ENCODE peak calls at places on chromosomes 16 and 17, in six cellular contexts. One of them, this sample, is unnamed.
A peak's percentile ranks its signal among the peaks of the same experiment; 100 is the strongest.

GRCh38 chr17:57493171-57493570 is 236.8 kb downstream of the MSI2 start:
- DNase-seq in IMR-90: no peak
- DNase-seq in neuronal stem cell: no peak
- DNase-seq in mesenchymal stem cell: no peak
- DNase-seq in H1: no peak
- DNase-seq in mesendoderm: no peak
- DNase-seq in this sample: no peak

GRCh38 chr17:44581868-44582267 is 24.6 kb downstream of the FZD2 start:
- DNase-seq in neuronal stem cell: no peak
- DNase-seq in mesendoderm: no peak
- DNase-seq in IMR-90: no peak
- DNase-seq in H1: no peak
- DNase-seq in mesenchymal stem cell: no peak
- DNase-seq in this sample: no peak

GRCh38 chr17:3911271-3912053 is 4.8 kb downstream of the P2RX1 start:
- DNase-seq in mesenchymal stem cell: no peak
- DNase-seq in neuronal stem cell: no peak
- DNase-seq in H1: no peak
- DNase-seq in IMR-90: no peak
- DNase-seq in mesendoderm: peak; percentile 33
- DNase-seq in this sample: peak; percentile 59

GRCh38 chr17:38943607-38944006 is 18.2 kb downstream of the LASP1NB start:
- DNase-seq in IMR-90: peak; percentile 37
- DNase-seq in neuronal stem cell: no peak
- DNase-seq in mesenchymal stem cell: no peak
- DNase-seq in mesendoderm: no peak
- DNase-seq in H1: no peak
- DNase-seq in this sample: no peak

GRCh38 chr16:75702247-75702646 is 986 bp upstream of the DUXB start:
- DNase-seq in mesendoderm: peak; percentile 24
- DNase-seq in IMR-90: no peak
- DNase-seq in mesenchymal stem cell: no peak
- DNase-seq in H1: no peak
- DNase-seq in neuronal stem cell: no peak
- DNase-seq in this sample: no peak

GRCh38 chr16:56041556-56042140 is 149.6 kb upstream of the GNAO1 start:
- DNase-seq in mesenchymal stem cell: no peak
- DNase-seq in mesendoderm: peak; percentile 78
- DNase-seq in H1: peak; percentile 67
- DNase-seq in IMR-90: no peak
- DNase-seq in neuronal stem cell: peak; percentile 32
- DNase-seq in this sample: peak; percentile 78

GRCh38 chr16:3510410-3510809 is 9.6 kb downstream of the CLUAP1 start:
- DNase-seq in H1: no peak
- DNase-seq in mesendoderm: no peak
- DNase-seq in mesenchymal stem cell: no peak
- DNase-seq in neuronal stem cell: no peak
- DNase-seq in IMR-90: no peak
- DNase-seq in this sample: peak; percentile 15

GRCh38 chr17:70581459-70581858 is 412.1 kb downstream of the KCNJ2 start:
- DNase-seq in H1: no peak
- DNase-seq in mesendoderm: no peak
- DNase-seq in neuronal stem cell: no peak
- DNase-seq in IMR-90: no peak
- DNase-seq in mesenchymal stem cell: no peak
- DNase-seq in this sample: no peak

GRCh38 chr16:85615852-85616607 is 2.9 kb downstream of the GSE1 start:
- DNase-seq in mesendoderm: peak; percentile 93
- DNase-seq in neuronal stem cell: peak; percentile 79
- DNase-seq in IMR-90: peak; percentile 81
- DNase-seq in mesenchymal stem cell: peak; percentile 95
- DNase-seq in H1: peak; percentile 98
- DNase-seq in this sample: peak; percentile 87

GRCh38 chr17:248337-249235 is 67.1 kb upstream of the DOC2B start:
- DNase-seq in H1: no peak
- DNase-seq in mesenchymal stem cell: no peak
- DNase-seq in mesendoderm: no peak
- DNase-seq in neuronal stem cell: no peak
- DNase-seq in IMR-90: no peak
- DNase-seq in this sample: no peak

GRCh38 chr17:6286239-6286638 is 148.7 kb downstream of the AIPL1 start:
- DNase-seq in neuronal stem cell: no peak
- DNase-seq in mesendoderm: peak; percentile 60
- DNase-seq in H1: peak; percentile 66
- DNase-seq in mesenchymal stem cell: no peak
- DNase-seq in IMR-90: no peak
- DNase-seq in this sample: peak; percentile 80

GRCh38 chr17:30413109-30413508 is 34.4 kb downstream of the CPD start:
- DNase-seq in mesendoderm: no peak
- DNase-seq in mesenchymal stem cell: no peak
- DNase-seq in neuronal stem cell: no peak
- DNase-seq in H1: no peak
- DNase-seq in IMR-90: peak; percentile 72
- DNase-seq in this sample: no peak

GRCh38 chr16:46629331-46629843 is 8.2 kb upstream of the SHCBP1 start:
- DNase-seq in H1: peak; percentile 52
- DNase-seq in mesenchymal stem cell: peak; percentile 74
- DNase-seq in IMR-90: peak; percentile 60
- DNase-seq in neuronal stem cell: no peak
- DNase-seq in mesendoderm: peak; percentile 80
- DNase-seq in this sample: peak; percentile 63

GRCh38 chr16:72291121-72291520 is 119.2 kb upstream of the PMFBP1 start:
- DNase-seq in mesenchymal stem cell: no peak
- DNase-seq in mesendoderm: peak; percentile 60
- DNase-seq in IMR-90: no peak
- DNase-seq in neuronal stem cell: no peak
- DNase-seq in H1: no peak
- DNase-seq in this sample: no peak

GRCh38 chr17:28634211-28634865 is 10.6 kb downstream of the BLTP2 start:
- DNase-seq in H1: no peak
- DNase-seq in mesenchymal stem cell: no peak
- DNase-seq in neuronal stem cell: no peak
- DNase-seq in mesendoderm: no peak
- DNase-seq in IMR-90: no peak
- DNase-seq in this sample: no peak

GRCh38 chr17:78923660-78924453 is 1.3 kb downstream of the TIMP2 start:
- DNase-seq in mesenchymal stem cell: no peak
- DNase-seq in H1: peak; percentile 86
- DNase-seq in mesendoderm: peak; percentile 66
- DNase-seq in IMR-90: no peak
- DNase-seq in neuronal stem cell: no peak
- DNase-seq in this sample: peak; percentile 92

GRCh38 chr17:75455896-75456416 is 479 bp upstream of the TMEM94 start:
- DNase-seq in H1: no peak
- DNase-seq in neuronal stem cell: no peak
- DNase-seq in mesenchymal stem cell: no peak
- DNase-seq in IMR-90: no peak
- DNase-seq in mesendoderm: no peak
- DNase-seq in this sample: no peak

GRCh38 chr17:64130559-64131001 is 636 bp upstream of the ERN1 start:
- DNase-seq in H1: no peak
- DNase-seq in neuronal stem cell: no peak
- DNase-seq in mesendoderm: no peak
- DNase-seq in IMR-90: peak; percentile 80
- DNase-seq in mesenchymal stem cell: peak; percentile 87
- DNase-seq in this sample: no peak

GRCh38 chr17:17035490-17035889 is 6.8 kb upstream of the MPRIP start:
- DNase-seq in neuronal stem cell: no peak
- DNase-seq in mesenchymal stem cell: no peak
- DNase-seq in IMR-90: no peak
- DNase-seq in H1: no peak
- DNase-seq in mesendoderm: no peak
- DNase-seq in this sample: no peak

GRCh38 chr17:5444209-5444608 is 5.3 kb upstream of the C1QBP start:
- DNase-seq in mesenchymal stem cell: no peak
- DNase-seq in neuronal stem cell: no peak
- DNase-seq in H1: no peak
- DNase-seq in IMR-90: no peak
- DNase-seq in mesendoderm: no peak
- DNase-seq in this sample: no peak

GRCh38 chr16:77376358-77376757 is 58.5 kb downstream of the ADAMTS18 start:
- DNase-seq in mesenchymal stem cell: no peak
- DNase-seq in H1: peak; percentile 63
- DNase-seq in neuronal stem cell: no peak
- DNase-seq in IMR-90: no peak
- DNase-seq in mesendoderm: peak; percentile 49
- DNase-seq in this sample: peak; percentile 45

GRCh38 chr17:66843606-66844005 is 8.7 kb downstream of the CACNG5 start:
- DNase-seq in mesendoderm: no peak
- DNase-seq in H1: no peak
- DNase-seq in mesenchymal stem cell: no peak
- DNase-seq in neuronal stem cell: no peak
- DNase-seq in IMR-90: no peak
- DNase-seq in this sample: no peak

GRCh38 chr17:57044976-57045867 is 39.8 kb upstream of the AKAP1 start:
- DNase-seq in IMR-90: no peak
- DNase-seq in neuronal stem cell: no peak
- DNase-seq in mesendoderm: no peak
- DNase-seq in mesenchymal stem cell: no peak
- DNase-seq in H1: no peak
- DNase-seq in this sample: no peak

GRCh38 chr17:81245024-81245664 is 6.0 kb downstream of the NDUFAF8 start:
- DNase-seq in mesenchymal stem cell: no peak
- DNase-seq in mesendoderm: no peak
- DNase-seq in neuronal stem cell: no peak
- DNase-seq in IMR-90: peak; percentile 47
- DNase-seq in H1: no peak
- DNase-seq in this sample: no peak
- H3K4me2 ChIP-seq in mesenchymal stem cell: no peak overlapping the region
- H3K4me2 ChIP-seq in mesendoderm: no peak overlapping the region
- H3K4me2 ChIP-seq in neuronal stem cell: no peak overlapping the region
- H3K4me2 ChIP-seq in IMR-90: no peak overlapping the region
- H3K4me2 ChIP-seq in H1: no peak overlapping the region
- H3K4me2 ChIP-seq in this sample: no peak overlapping the region

GRCh38 chr17:67884766-67885165 is 59.5 kb downstream of the BPTF start:
- DNase-seq in H1: no peak
- DNase-seq in mesenchymal stem cell: no peak
- DNase-seq in mesendoderm: no peak
- DNase-seq in neuronal stem cell: no peak
- DNase-seq in IMR-90: no peak
- DNase-seq in this sample: no peak

GRCh38 chr17:67879662-67880061 is 54.4 kb downstream of the BPTF start:
- DNase-seq in H1: no peak
- DNase-seq in mesendoderm: peak; percentile 44
- DNase-seq in IMR-90: no peak
- DNase-seq in neuronal stem cell: no peak
- DNase-seq in mesenchymal stem cell: no peak
- DNase-seq in this sample: no peak

GRCh38 chr17:67881083-67881482 is 55.8 kb downstream of the BPTF start:
- DNase-seq in IMR-90: no peak
- DNase-seq in mesendoderm: no peak
- DNase-seq in H1: no peak
- DNase-seq in mesenchymal stem cell: no peak
- DNase-seq in neuronal stem cell: no peak
- DNase-seq in this sample: no peak
- H2BK15ac ChIP-seq in IMR-90: no peak overlapping the region
- H2BK15ac ChIP-seq in mesendoderm: no peak overlapping the region
- H2BK15ac ChIP-seq in H1: no peak overlapping the region
- H2BK15ac ChIP-seq in mesenchymal stem cell: no peak overlapping the region
- H2BK15ac ChIP-seq in neuronal stem cell: no peak overlapping the region
- H2BK15ac ChIP-seq in this sample: no peak overlapping the region

GRCh38 chr17:46916623-46917022 is 6.3 kb upstream of the GOSR2 start:
- DNase-seq in IMR-90: no peak
- DNase-seq in mesenchymal stem cell: no peak
- DNase-seq in H1: no peak
- DNase-seq in neuronal stem cell: no peak
- DNase-seq in mesendoderm: no peak
- DNase-seq in this sample: no peak

GRCh38 chr17:46917516-46917915 is 5.4 kb upstream of the GOSR2 start:
- DNase-seq in mesenchymal stem cell: no peak
- DNase-seq in neuronal stem cell: no peak
- DNase-seq in IMR-90: no peak
- DNase-seq in mesendoderm: no peak
- DNase-seq in H1: no peak
- DNase-seq in this sample: no peak

GRCh38 chr17:46915596-46915995 is 7.4 kb upstream of the GOSR2 start:
- DNase-seq in neuronal stem cell: no peak
- DNase-seq in mesendoderm: no peak
- DNase-seq in IMR-90: no peak
- DNase-seq in mesenchymal stem cell: no peak
- DNase-seq in H1: no peak
- DNase-seq in this sample: no peak

GRCh38 chr17:46916211-46916610 is 6.7 kb upstream of the GOSR2 start:
- DNase-seq in mesenchymal stem cell: no peak
- DNase-seq in neuronal stem cell: no peak
- DNase-seq in H1: no peak
- DNase-seq in mesendoderm: no peak
- DNase-seq in IMR-90: peak; percentile 21
- DNase-seq in this sample: no peak

GRCh38 chr17:46917041-46917440 is 5.9 kb upstream of the GOSR2 start:
- DNase-seq in IMR-90: no peak
- DNase-seq in mesenchymal stem cell: no peak
- DNase-seq in H1: no peak
- DNase-seq in mesendoderm: no peak
- DNase-seq in neuronal stem cell: no peak
- DNase-seq in this sample: no peak
- H3K4me2 ChIP-seq in IMR-90: no peak overlapping the region
- H3K4me2 ChIP-seq in mesenchymal stem cell: no peak overlapping the region
- H3K4me2 ChIP-seq in H1: no peak overlapping the region
- H3K4me2 ChIP-seq in mesendoderm: no peak overlapping the region
- H3K4me2 ChIP-seq in neuronal stem cell: no peak overlapping the region
- H3K4me2 ChIP-seq in this sample: no peak overlapping the region

GRCh38 chr16:8774208-8774607 is 23.2 kb downstream of the TMEM186 start:
- DNase-seq in H1: no peak
- DNase-seq in mesenchymal stem cell: no peak
- DNase-seq in neuronal stem cell: no peak
- DNase-seq in mesendoderm: no peak
- DNase-seq in IMR-90: no peak
- DNase-seq in this sample: no peak
- H2BK15ac ChIP-seq in H1: no peak overlapping the region
- H2BK15ac ChIP-seq in mesenchymal stem cell: no peak overlapping the region
- H2BK15ac ChIP-seq in neuronal stem cell: no peak overlapping the region
- H2BK15ac ChIP-seq in mesendoderm: no peak overlapping the region
- H2BK15ac ChIP-seq in IMR-90: no peak overlapping the region
- H2BK15ac ChIP-seq in this sample: no peak overlapping the region

GRCh38 chr16:66548068-66548467 is 1.9 kb downstream of the TK2 start:
- DNase-seq in mesendoderm: no peak
- DNase-seq in H1: no peak
- DNase-seq in neuronal stem cell: no peak
- DNase-seq in IMR-90: no peak
- DNase-seq in mesenchymal stem cell: no peak
- DNase-seq in this sample: no peak
- H3K4me2 ChIP-seq in mesendoderm: no peak overlapping the region
- H3K4me2 ChIP-seq in H1: no peak overlapping the region
- H3K4me2 ChIP-seq in neuronal stem cell: no peak overlapping the region
- H3K4me2 ChIP-seq in IMR-90: no peak overlapping the region
- H3K4me2 ChIP-seq in mesenchymal stem cell: no peak overlapping the region
- H3K4me2 ChIP-seq in this sample: no peak overlapping the region

GRCh38 chr16:63527404-63527803 is 1491.2 kb upstream of the CDH8 start:
- DNase-seq in neuronal stem cell: no peak
- DNase-seq in H1: no peak
- DNase-seq in mesendoderm: no peak
- DNase-seq in mesenchymal stem cell: no peak
- DNase-seq in IMR-90: no peak
- DNase-seq in this sample: no peak

GRCh38 chr16:63530208-63530607 is 1494.0 kb upstream of the CDH8 start:
- DNase-seq in mesendoderm: peak; percentile 9
- DNase-seq in H1: no peak
- DNase-seq in IMR-90: no peak
- DNase-seq in mesenchymal stem cell: no peak
- DNase-seq in neuronal stem cell: no peak
- DNase-seq in this sample: no peak

GRCh38 chr16:63530974-63531373 is 1494.7 kb upstream of the CDH8 start:
- DNase-seq in H1: no peak
- DNase-seq in neuronal stem cell: no peak
- DNase-seq in mesendoderm: no peak
- DNase-seq in IMR-90: no peak
- DNase-seq in mesenchymal stem cell: no peak
- DNase-seq in this sample: no peak
- H2BK15ac ChIP-seq in H1: no peak overlapping the region
- H2BK15ac ChIP-seq in neuronal stem cell: no peak overlapping the region
- H2BK15ac ChIP-seq in mesendoderm: no peak overlapping the region
- H2BK15ac ChIP-seq in IMR-90: no peak overlapping the region
- H2BK15ac ChIP-seq in mesenchymal stem cell: no peak overlapping the region
- H2BK15ac ChIP-seq in this sample: no peak overlapping the region